ENCODE peak calls at places on chromosomes 5 and 9, in ten cellular contexts. I is cardiac septum; G is NCI-H446 treated with DMSO at 0.1 percent for 48 hours; D is hypothalamus; E is activated CD8-positive, alpha-beta memory T cell treated with anti-CD3 and anti-CD28 coated beads for 4 hours; O is cardiac muscle cell; M is tibial artery; Q is stimulated activated CD8-positive, alpha-beta memory T cell treated with anti-CD3 and anti-CD28 coated beads, Interleukin-15, amount 100 ng/mL, for 1 hour; W is caudate nucleus; J is GM23248. Z is an unnamed sample.

GRCh38 chr9:87703636-87704276 is 22.2 kb upstream of the CTSL start:
- DNase-seq in I (no peak), E (no peak), M (no peak), W (no peak), G (no peak), O (no peak), D (no peak), J (no peak), Q (no peak), Z (no peak)

GRCh38 chr5:126778675-126779403 is 1.9 kb downstream of the LMNB1 start:
- DNase-seq in I (no peak), Q (no peak), J (no peak), M (no peak), O (no peak), D (no peak), G (no peak), W (no peak), E (no peak), Z (no peak)

GRCh38 chr5:90017236-90017635 is 392.3 kb downstream of the CETN3 start:
- DNase-seq in I (no peak), E (no peak), O (no peak), J (no peak), Q (no peak), D (no peak), M (no peak), G (no peak), W (no peak), Z (no peak)

GRCh38 chr5:135163391-135163790 is 129.4 kb upstream of the PITX1 start:
- DNase-seq in G (no peak), W (no peak), D (no peak), M (no peak), Q (no peak), E (no peak), I (no peak), O (no peak), J (no peak), Z (no peak)

GRCh38 chr9:124780757-124781151 is 3.8 kb downstream of the OLFML2A start:
- DNase-seq in Q (no peak), E (no peak), O (no peak), G (no peak), J (no peak), D (no peak), I (peak), W (no peak), M (no peak), Z (no peak)

GRCh38 chr5:133796186-133796585 is 172.2 kb downstream of the C5orf15 start:
- DNase-seq in J (no peak), O (no peak), G (no peak), D (no peak), E (no peak), Q (no peak), I (no peak), W (no peak), M (no peak), Z (no peak)

GRCh38 chr5:131419877-131420276 is 156.0 kb downstream of the CDC42SE2 start:
- DNase-seq in Q (no peak), J (no peak), O (no peak), E (no peak), G (no peak), M (no peak), I (no peak), W (no peak), D (no peak), Z (no peak)

GRCh38 chr9:125620216-125620615 is 86.8 kb downstream of the MAPKAP1 start:
- DNase-seq in M (no peak), O (no peak), Q (no peak), G (no peak), D (no peak), I (no peak), J (no peak), W (no peak), E (no peak), Z (no peak)

GRCh38 chr9:136728548-136729123 is 14.1 kb downstream of the LCN10 start:
- DNase-seq in I (no peak), J (peak), E (no peak), M (no peak), O (peak), G (no peak), D (no peak), Q (no peak), W (no peak), Z (no peak)

GRCh38 chr5:151016700-151017099 is 3.7 kb upstream of the GPX3 start:
- DNase-seq in O (no peak), Q (no peak), J (no peak), M (peak), E (no peak), G (no peak), W (no peak), I (no peak), D (no peak), Z (no peak)

GRCh38 chr9:121601234-121601633 is 50.2 kb upstream of the DAB2IP start:
- DNase-seq in M (no peak), Q (no peak), I (no peak), E (no peak), J (peak), W (no peak), O (peak), G (no peak), D (no peak), Z (no peak)